ENCODE peak calls at places on chromosomes 1 and 21, in four cellular contexts. L is neural progenitor cell, A is body of pancreas, Y is right atrium auricular region. Q is an unnamed sample.

GRCh38 chr1:97144527-97144926 is 422.9 kb downstream of the PTBP2 start:
- DNase-seq in A (no peak), Y (no peak), L (no peak), Q (no peak)

GRCh38 chr1:167542109-167543032 is 11.2 kb downstream of the CREG1 start:
- DNase-seq in L (no peak), Y (no peak), A (no peak), Q (peak; percentile 39)

GRCh38 chr1:41524676-41525675 is 40.5 kb upstream of the EDN2 start:
- DNase-seq in L (no peak), A (no peak), Y (no peak), Q (no peak)

GRCh38 chr1:240312872-240313271 is 221.2 kb downstream of the FMN2 start:
- DNase-seq in A (no peak), L (no peak), Y (no peak), Q (no peak)

GRCh38 chr1:193069748-193070394 is 10.5 kb downstream of the RO60 start:
- DNase-seq in L (peak; percentile 44), Y (no peak), A (no peak), Q (no peak)

GRCh38 chr1:89995595-89996397 is 886 bp downstream of the ZNF326 start:
- DNase-seq in A (no peak), Y (no peak), L (no peak), Q (peak; percentile 62)

GRCh38 chr1:165014753-165015152 is 341.8 kb downstream of the LMX1A start:
- DNase-seq in A (no peak), Y (no peak), L (no peak), Q (no peak)

GRCh38 chr1:7896994-7897393 is 43.6 kb downstream of the TNFRSF9 start:
- DNase-seq in L (no peak), Y (no peak), A (no peak), Q (no peak)

GRCh38 chr1:3347257-3348020 is 107.0 kb upstream of the ARHGEF16 start:
- DNase-seq in Y (no peak), A (no peak), L (no peak), Q (no peak)

GRCh38 chr1:206682111-206682510 is 2.6 kb upstream of the MAPKAPK2 start:
- DNase-seq in Y (no peak), A (no peak), L (no peak), Q (peak; percentile 90)

GRCh38 chr1:116375165-116375883 is 2.3 kb downstream of the ATP1A1 start:
- DNase-seq in Y (no peak), L (no peak), A (no peak), Q (no peak)

GRCh38 chr1:242034393-242034792 is 35.5 kb upstream of the MAP1LC3C start:
- DNase-seq in L (no peak), Y (no peak), A (no peak), Q (no peak)

GRCh38 chr21:29290245-29290644 is 8.5 kb upstream of the BACH1 start:
- DNase-seq in A (no peak), L (no peak), Y (no peak), Q (peak; percentile 74)

GRCh38 chr1:213423585-213423984 is 372.5 kb downstream of the RPS6KC1 start:
- DNase-seq in A (no peak), L (peak; percentile 53), Y (no peak), Q (no peak)

GRCh38 chr1:176172215-176172614 is 34.9 kb downstream of the COP1 start:
- DNase-seq in A (no peak), L (no peak), Y (no peak), Q (no peak)

GRCh38 chr1:30635386-30635975 is 87.9 kb downstream of the MATN1 start:
- DNase-seq in L (no peak), Y (no peak), A (no peak), Q (no peak)

GRCh38 chr1:150106331-150106730 is 38.8 kb downstream of the VPS45 start:
- DNase-seq in A (no peak), L (no peak), Y (no peak), Q (peak; percentile 18)

GRCh38 chr1:82534996-82535395 is 734.3 kb downstream of the ADGRL2 start:
- DNase-seq in L (no peak), A (no peak), Y (no peak), Q (no peak)

GRCh38 chr21:33895356-33895755 is 20.2 kb downstream of the ATP5PO start:
- DNase-seq in A (no peak), L (no peak), Y (no peak), Q (no peak)

GRCh38 chr1:244730934-244731434 is 78.1 kb downstream of the DESI2 start:
- DNase-seq in A (no peak), Y (no peak), L (no peak), Q (no peak)

GRCh38 chr21:46428987-46429710 is 29.5 kb upstream of the DIP2A start:
- DNase-seq in L (no peak), A (no peak), Y (no peak), Q (no peak)

GRCh38 chr1:6026095-6026809 is 19.4 kb upstream of the KCNAB2 start:
- DNase-seq in Y (peak; percentile 65), A (peak; percentile 85), L (peak; percentile 74), Q (peak; percentile 82)

GRCh38 chr21:17514124-17514481 is 1.3 kb downstream of the CXADR start:
- DNase-seq in Y (no peak), A (no peak), L (peak; percentile 70), Q (peak; percentile 55)

GRCh38 chr1:221708076-221708571 is 33.8 kb downstream of the DUSP10 start:
- DNase-seq in L (no peak), Y (no peak), A (peak; percentile 60), Q (peak; percentile 37)

GRCh38 chr1:230155021-230155420 is 88.0 kb downstream of the GALNT2 start:
- DNase-seq in A (no peak), Y (no peak), L (no peak), Q (no peak)

GRCh38 chr1:26597629-26598039 is 68.1 kb downstream of the RPS6KA1 start:
- DNase-seq in Y (no peak), A (no peak), L (peak; percentile 40), Q (peak; percentile 61)

GRCh38 chr1:204574856-204575145 is 58.6 kb downstream of the MDM4 start:
- DNase-seq in A (no peak), L (no peak), Y (no peak), Q (no peak)

GRCh38 chr1:198128528-198128927 is 28.3 kb upstream of the NEK7 start:
- DNase-seq in A (no peak), Y (no peak), L (no peak), Q (no peak)

GRCh38 chr1:93629101-93630059 is 52.3 kb downstream of the BCAR3 start:
- DNase-seq in A (peak; percentile 74), Y (no peak), L (peak; percentile 79), Q (peak; percentile 79)

GRCh38 chr1:203035111-203036000 is 9.1 kb downstream of the PPFIA4 start:
- DNase-seq in Y (peak; percentile 43), L (no peak), A (no peak), Q (no peak)

DNA sequence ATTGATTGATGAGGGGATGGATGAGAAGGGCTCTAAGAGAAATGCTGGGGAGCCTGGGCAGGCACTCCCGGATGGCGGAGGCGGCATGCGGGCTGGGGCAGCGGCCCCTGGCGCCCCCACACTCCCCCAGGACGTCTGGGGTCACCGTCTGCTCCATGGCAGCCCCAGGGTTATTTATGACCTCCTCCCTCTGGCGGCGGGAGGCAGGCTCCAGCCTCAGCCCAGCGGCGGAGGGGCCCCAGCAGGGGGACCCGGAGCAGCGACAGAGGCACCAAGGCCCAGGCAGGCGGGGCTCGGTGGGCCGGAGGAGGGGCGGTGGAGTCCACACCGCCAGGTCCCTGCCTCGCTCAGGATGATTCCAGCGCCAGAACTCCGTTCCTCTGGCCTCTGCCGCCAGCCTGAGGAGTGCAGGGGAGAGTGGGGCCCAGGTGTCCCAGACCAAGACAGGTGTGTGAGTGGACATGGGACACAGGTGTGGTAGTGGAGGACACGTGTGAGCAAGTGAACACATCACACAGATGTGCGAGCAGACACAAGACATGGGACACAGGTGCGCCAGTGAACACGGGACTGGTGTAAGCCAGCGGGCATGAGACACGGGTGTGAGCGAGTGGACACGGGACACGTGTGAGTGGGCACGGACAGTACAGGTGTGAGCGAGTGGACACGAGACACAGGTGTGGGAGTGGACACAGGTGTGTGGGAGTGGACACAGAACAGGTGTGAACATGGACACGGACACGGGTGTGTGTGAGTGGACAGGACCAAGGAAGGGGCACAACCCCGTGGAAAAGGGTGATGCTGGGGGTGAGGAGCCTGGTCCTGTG is 2.5 kb upstream of the SAMD11 start:
- DNase-seq in L (peak; percentile 93), Y (no peak), A (peak; percentile 61), Q (peak; percentile 55)
- H3K4me1 ChIP-seq in L (peaks cover 19% of the 10 kb centered on the region), Y (peaks cover 49% of the 10 kb centered on the region), A (peaks cover 61% of the 10 kb centered on the region), Q (peaks cover 2% of the 10 kb centered on the region)

GRCh38 chr1:2284932-2285331 is 56.8 kb downstream of the SKI start:
- DNase-seq in A (peak; percentile 43), Y (no peak), L (no peak), Q (no peak)
- H3K27ac ChIP-seq in A (no peak overlapping the region), Y (peak overlapping the region; percentile 49), L (no peak overlapping the region), Q (no peak overlapping the region)

GRCh38 chr21:15442743-15443142 is 287.0 kb upstream of the USP25 start:
- DNase-seq in Y (no peak), L (no peak), A (no peak), Q (no peak)

GRCh38 chr21:15439726-15440125 is 290.1 kb upstream of the USP25 start:
- DNase-seq in L (no peak), Y (no peak), A (no peak), Q (no peak)

GRCh38 chr21:15443740-15444117 is 286.1 kb upstream of the USP25 start:
- DNase-seq in A (no peak), Y (no peak), L (no peak), Q (no peak)

GRCh38 chr21:15441999-15442398 is 287.8 kb upstream of the USP25 start:
- DNase-seq in A (no peak), L (no peak), Y (no peak), Q (no peak)

GRCh38 chr21:15441060-15441493 is 288.7 kb upstream of the USP25 start:
- DNase-seq in A (no peak), L (peak; percentile 84), Y (no peak), Q (no peak)
- H3K4me1 ChIP-seq in A (no peaks in the 10 kb centered on the region), L (peaks cover 79% of the 10 kb centered on the region), Y (peaks cover 13% of the 10 kb centered on the region), Q (no peaks in the 10 kb centered on the region)

DNA sequence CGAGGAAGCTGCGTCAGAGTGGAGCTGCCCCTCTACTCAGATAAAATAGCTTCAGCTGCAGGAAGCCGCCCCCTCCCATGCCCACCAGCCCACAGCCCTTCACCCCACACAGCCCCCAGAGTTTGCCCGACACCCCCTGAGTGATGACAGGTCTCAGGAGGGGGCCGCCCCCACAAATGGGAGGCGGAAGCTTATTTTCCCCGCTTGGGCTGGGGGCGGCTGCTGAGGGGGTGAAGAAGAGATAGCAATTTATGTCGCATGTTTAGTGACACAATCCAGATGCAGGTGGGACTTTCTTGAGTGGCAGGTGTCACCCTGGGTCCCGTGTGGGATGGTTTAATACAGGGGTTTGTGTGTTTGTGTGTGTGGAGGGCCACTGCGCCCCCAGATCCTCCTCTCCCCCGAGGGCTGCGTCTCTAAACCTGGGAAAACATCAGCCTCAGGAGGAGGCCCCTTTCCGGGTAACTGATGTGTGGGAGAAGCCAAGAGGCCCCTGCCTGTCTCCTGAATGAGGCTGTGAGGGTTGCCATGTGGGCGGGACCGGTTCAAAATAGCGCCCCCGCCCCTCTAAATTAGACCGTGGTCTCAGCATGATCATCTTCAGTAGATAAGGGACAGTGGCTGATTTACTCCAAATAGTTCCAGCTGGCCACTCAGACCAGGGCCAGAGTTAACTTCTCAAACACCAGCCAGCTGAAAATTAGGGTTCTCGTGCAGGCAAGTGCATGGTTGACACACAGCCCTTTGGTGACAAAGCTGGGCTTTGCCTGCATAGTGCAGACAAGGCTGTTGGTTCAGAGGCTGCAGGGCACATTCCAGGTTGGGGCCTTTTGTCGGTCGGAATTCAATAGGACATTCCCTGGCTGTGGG is 55.6 kb downstream of the STUM start:
- DNase-seq in A (no peak), L (peak; percentile 84), Y (no peak), Q (no peak)
- H3K27ac ChIP-seq in A (no peak overlapping the region), L (no peak overlapping the region), Y (peak overlapping the region; percentile 29), Q (no peak overlapping the region)

DNA sequence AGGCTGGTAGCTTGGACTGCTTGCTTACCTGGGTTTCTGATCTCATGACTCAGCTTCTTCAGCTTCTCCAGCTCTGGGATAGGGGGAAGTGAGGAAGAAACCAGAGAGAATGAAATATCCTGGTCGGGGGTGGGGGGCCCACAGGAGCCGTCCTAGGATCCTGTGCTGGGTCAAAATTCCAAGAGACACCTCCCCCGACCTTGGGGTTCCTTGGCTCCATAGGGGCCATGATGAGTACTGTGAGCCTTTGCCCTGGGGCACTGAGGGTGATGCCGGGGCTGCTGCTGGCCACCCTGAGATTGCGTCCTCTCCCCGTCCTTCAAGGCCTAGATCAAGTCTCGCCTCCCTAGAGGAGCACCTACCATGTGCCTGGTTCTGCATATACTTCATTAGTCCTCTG is 40.0 kb downstream of the MYOM3 start:
- DNase-seq in A (no peak), Y (no peak), L (no peak), Q (no peak)
- H3K4me1 ChIP-seq in A (peaks cover 14% of the 10 kb centered on the region), Y (peaks cover 19% of the 10 kb centered on the region), L (peaks cover 3% of the 10 kb centered on the region), Q (no peaks in the 10 kb centered on the region)

Q was measured in small intestine.